ENCODE peak calls at places on chromosomes 6 and 20, in ten cellular contexts. Y is ACHN; K is activated CD4-positive, CD25-positive, alpha-beta regulatory T cell; B is NB4; R is GM12865; C is choroid plexus epithelial cell; T is omental fat pad; U is stimulated activated CD4-positive, alpha-beta T cell treated with anti-CD3 and anti-CD28 coated beads, Interleukin-4, amount 100 ng/mL, for 24 hours; V is hepatic stellate cell; D is hypothalamus. H is an unnamed sample.

GRCh38 chr6:151481752-151482151 is 12.1 kb upstream of the CCDC170 start:
- DNase-seq in K (no peak), T (no peak), C (no peak), D (no peak), U (no peak), B (peak; percentile 49), Y (no peak), R (no peak), V (no peak), H (no peak)

GRCh38 chr6:27478706-27479318 is 5.9 kb upstream of the ZNF184 start:
- DNase-seq in D (peak; percentile 80), U (peak; percentile 93), C (peak; percentile 96), Y (peak; percentile 85), K (peak; percentile 66), V (peak; percentile 72), B (peak; percentile 90), T (peak; percentile 88), R (peak; percentile 92), H (peak; percentile 53)

GRCh38 chr20:63495771-63496403 is 3.0 kb downstream of the EEF1A2 start:
- DNase-seq in R (peak; percentile 62), C (peak; percentile 44), V (peak; percentile 75), Y (peak; percentile 34), B (peak; percentile 63), U (peak; percentile 79), T (peak; percentile 58), K (peak; percentile 52), D (no peak), H (peak; percentile 79)

GRCh38 chr6:150024646-150025155 is 631 bp downstream of the RAET1L start:
- DNase-seq in D (no peak), U (no peak), K (no peak), C (no peak), V (no peak), R (no peak), Y (no peak), B (no peak), T (no peak), H (no peak)

GRCh38 chr6:160027931-160028330 is 59.0 kb downstream of the IGF2R start:
- DNase-seq in B (no peak), R (no peak), C (peak; percentile 87), T (no peak), D (no peak), V (no peak), Y (no peak), K (no peak), U (no peak), H (no peak)

GRCh38 chr6:7200598-7201443 is 93.1 kb downstream of the RREB1 start:
- DNase-seq in R (no peak), K (no peak), V (no peak), B (no peak), U (no peak), T (no peak), D (no peak), Y (no peak), C (no peak), H (peak; percentile 59)

GRCh38 chr6:148653138-148653776 is 93.6 kb upstream of the UST start:
- DNase-seq in R (no peak), T (no peak), D (no peak), K (no peak), B (peak; percentile 15), Y (peak; percentile 15), V (no peak), U (no peak), C (no peak), H (no peak)

GRCh38 chr20:17202668-17203067 is 24.2 kb upstream of the PCSK2 start:
- DNase-seq in U (no peak), V (no peak), Y (no peak), R (no peak), T (no peak), B (no peak), D (no peak), K (no peak), C (no peak), H (no peak)

GRCh38 chr20:33014336-33015113 is 7.0 kb downstream of the BPIFB2 start:
- DNase-seq in B (peak; percentile 42), R (no peak), U (no peak), C (no peak), V (no peak), T (no peak), K (no peak), Y (no peak), D (no peak), H (no peak)

GRCh38 chr20:2741463-2741862 is 48.9 kb downstream of the EBF4 start:
- DNase-seq in U (peak; percentile 37), D (no peak), R (no peak), Y (no peak), C (no peak), T (no peak), K (no peak), B (peak; percentile 65), V (no peak), H (no peak)

GRCh38 chr6:28769626-28770402 is 154.0 kb downstream of the TRIM27 start:
- DNase-seq in D (no peak), C (peak; percentile 53), V (peak; percentile 28), R (no peak), U (no peak), B (peak; percentile 46), K (no peak), Y (peak; percentile 76), T (no peak), H (peak; percentile 72)

GRCh38 chr6:73747293-73747692 is 51.3 kb downstream of the CD109 start:
- DNase-seq in T (no peak), Y (no peak), C (peak; percentile 40), D (no peak), R (peak; percentile 66), V (no peak), B (no peak), K (no peak), U (no peak), H (no peak)

GRCh38 chr6:44627091-44627878 is 239.8 kb downstream of the CDC5L start:
- DNase-seq in Y (no peak), T (no peak), D (peak; percentile 26), K (no peak), C (no peak), V (no peak), R (peak; percentile 5), B (peak; percentile 29), U (no peak), H (no peak)

GRCh38 chr6:27157461-27158315 is 89.8 kb upstream of the PRSS16 start:
- DNase-seq in B (peak; percentile 80), U (peak; percentile 86), V (no peak), R (peak; percentile 88), K (peak; percentile 59), D (peak; percentile 55), Y (peak; percentile 69), T (no peak), C (peak; percentile 74), H (peak; percentile 67)

GRCh38 chr6:167502471-167502870 is 177.6 kb downstream of the TTLL2 start:
- DNase-seq in K (no peak), U (no peak), B (no peak), Y (no peak), C (no peak), R (no peak), T (no peak), V (no peak), D (no peak), H (no peak)

GRCh38 chr6:131840441-131840840 is 32.6 kb downstream of the ENPP1 start:
- DNase-seq in B (no peak), T (no peak), R (no peak), C (no peak), K (no peak), U (no peak), Y (no peak), V (no peak), D (no peak), H (no peak)

GRCh38 chr20:19992996-19993908 is 23.9 kb upstream of the NAA20 start:
- DNase-seq in T (no peak), B (no peak), C (peak; percentile 86), U (no peak), V (peak; percentile 60), Y (peak; percentile 90), D (peak; percentile 27), K (no peak), R (no peak), H (peak; percentile 13)

GRCh38 chr20:54433653-54434052 is 41.7 kb upstream of the DOK5 start:
- DNase-seq in C (no peak), R (no peak), K (no peak), T (no peak), B (no peak), Y (no peak), U (no peak), V (no peak), D (no peak), H (no peak)

H was measured in K562.